ENCODE peak calls at places on chromosomes 2 and 18, in eight cellular contexts. One of them, this sample, is unnamed.

GRCh38 chr2:161136696-161137324 is 23.4 kb upstream of the TANK start:
- DNase-seq in NCI-H2029: no peak
- DNase-seq in CD8-positive, alpha-beta T cell: no peak
- DNase-seq in SK-N-SH: no peak
- DNase-seq in adipocyte: no peak
- DNase-seq in hepatocyte: no peak
- DNase-seq in HEK293T: no peak
- DNase-seq in Daoy: peak; percentile 62
- DNase-seq in this sample: peak; percentile 24

GRCh38 chr2:43082111-43082877 is 144.1 kb downstream of the ZFP36L2 start:
- DNase-seq in NCI-H2029: no peak
- DNase-seq in CD8-positive, alpha-beta T cell: no peak
- DNase-seq in SK-N-SH: peak; percentile 96
- DNase-seq in adipocyte: peak; percentile 87
- DNase-seq in hepatocyte: peak; percentile 66
- DNase-seq in HEK293T: no peak
- DNase-seq in Daoy: peak; percentile 78
- DNase-seq in this sample: no peak

GRCh38 chr2:174334781-174335604 is at the start of gene SP9:
- DNase-seq in NCI-H2029: no peak
- DNase-seq in CD8-positive, alpha-beta T cell: no peak
- DNase-seq in SK-N-SH: peak; percentile 91
- DNase-seq in adipocyte: peak; percentile 25
- DNase-seq in hepatocyte: peak; percentile 64
- DNase-seq in HEK293T: peak; percentile 86
- DNase-seq in Daoy: peak; percentile 83
- DNase-seq in this sample: peak; percentile 53

GRCh38 chr2:11079131-11079824 is 76.0 kb upstream of the SLC66A3 start:
- DNase-seq in NCI-H2029: no peak
- DNase-seq in CD8-positive, alpha-beta T cell: no peak
- DNase-seq in SK-N-SH: no peak
- DNase-seq in adipocyte: no peak
- DNase-seq in hepatocyte: no peak
- DNase-seq in HEK293T: no peak
- DNase-seq in Daoy: no peak
- DNase-seq in this sample: no peak

GRCh38 chr18:47436871-47437270 is 185.4 kb upstream of the SKOR2 start:
- DNase-seq in NCI-H2029: no peak
- DNase-seq in CD8-positive, alpha-beta T cell: no peak
- DNase-seq in SK-N-SH: no peak
- DNase-seq in adipocyte: no peak
- DNase-seq in hepatocyte: no peak
- DNase-seq in HEK293T: no peak
- DNase-seq in Daoy: no peak
- DNase-seq in this sample: no peak

GRCh38 chr2:69623236-69623635 is 20.3 kb downstream of the AAK1 start:
- DNase-seq in NCI-H2029: no peak
- DNase-seq in CD8-positive, alpha-beta T cell: no peak
- DNase-seq in SK-N-SH: no peak
- DNase-seq in adipocyte: no peak
- DNase-seq in hepatocyte: no peak
- DNase-seq in HEK293T: no peak
- DNase-seq in Daoy: no peak
- DNase-seq in this sample: no peak

GRCh38 chr2:228866044-228866443 is 405.0 kb downstream of the PID1 start:
- DNase-seq in NCI-H2029: no peak
- DNase-seq in CD8-positive, alpha-beta T cell: no peak
- DNase-seq in SK-N-SH: no peak
- DNase-seq in adipocyte: no peak
- DNase-seq in hepatocyte: no peak
- DNase-seq in HEK293T: no peak
- DNase-seq in Daoy: no peak
- DNase-seq in this sample: no peak

GRCh38 chr18:8705280-8705940 is at the start of gene MTCL1:
- DNase-seq in NCI-H2029: no peak
- DNase-seq in CD8-positive, alpha-beta T cell: no peak
- DNase-seq in SK-N-SH: peak; percentile 89
- DNase-seq in adipocyte: peak; percentile 79
- DNase-seq in hepatocyte: no peak
- DNase-seq in HEK293T: peak; percentile 25
- DNase-seq in Daoy: peak; percentile 58
- DNase-seq in this sample: peak; percentile 82

GRCh38 chr2:214774108-214774507 is 35.4 kb downstream of the BARD1 start:
- DNase-seq in NCI-H2029: no peak
- DNase-seq in CD8-positive, alpha-beta T cell: no peak
- DNase-seq in SK-N-SH: no peak
- DNase-seq in adipocyte: no peak
- DNase-seq in hepatocyte: no peak
- DNase-seq in HEK293T: no peak
- DNase-seq in Daoy: no peak
- DNase-seq in this sample: no peak

GRCh38 chr18:49839012-49839411 is 25.7 kb upstream of the ACAA2 start:
- DNase-seq in NCI-H2029: no peak
- DNase-seq in CD8-positive, alpha-beta T cell: no peak
- DNase-seq in SK-N-SH: no peak
- DNase-seq in adipocyte: no peak
- DNase-seq in hepatocyte: no peak
- DNase-seq in HEK293T: no peak
- DNase-seq in Daoy: no peak
- DNase-seq in this sample: no peak

GRCh38 chr2:201149064-201149820 is 33.3 kb downstream of the CFLAR start:
- DNase-seq in NCI-H2029: no peak
- DNase-seq in CD8-positive, alpha-beta T cell: no peak
- DNase-seq in SK-N-SH: no peak
- DNase-seq in adipocyte: peak; percentile 78
- DNase-seq in hepatocyte: peak; percentile 72
- DNase-seq in HEK293T: no peak
- DNase-seq in Daoy: peak; percentile 75
- DNase-seq in this sample: no peak

GRCh38 chr2:38499921-38500634 is 102.7 kb downstream of the HNRNPLL start:
- DNase-seq in NCI-H2029: no peak
- DNase-seq in CD8-positive, alpha-beta T cell: no peak
- DNase-seq in SK-N-SH: no peak
- DNase-seq in adipocyte: peak; percentile 52
- DNase-seq in hepatocyte: no peak
- DNase-seq in HEK293T: no peak
- DNase-seq in Daoy: no peak
- DNase-seq in this sample: no peak

GRCh38 chr2:122736279-122736678 is 980.8 kb downstream of the TSN start:
- DNase-seq in NCI-H2029: peak; percentile 83
- DNase-seq in CD8-positive, alpha-beta T cell: no peak
- DNase-seq in SK-N-SH: no peak
- DNase-seq in adipocyte: no peak
- DNase-seq in hepatocyte: no peak
- DNase-seq in HEK293T: no peak
- DNase-seq in Daoy: peak; percentile 6
- DNase-seq in this sample: no peak

GRCh38 chr2:181742908-181743722 is 62.8 kb upstream of the NEUROD1 start:
- DNase-seq in NCI-H2029: peak; percentile 11
- DNase-seq in CD8-positive, alpha-beta T cell: no peak
- DNase-seq in SK-N-SH: peak; percentile 35
- DNase-seq in adipocyte: peak; percentile 83
- DNase-seq in hepatocyte: peak; percentile 62
- DNase-seq in HEK293T: peak; percentile 39
- DNase-seq in Daoy: peak; percentile 46
- DNase-seq in this sample: peak; percentile 57

GRCh38 chr2:9807056-9807455 is 36.2 kb upstream of the TAF1B start:
- DNase-seq in NCI-H2029: no peak
- DNase-seq in CD8-positive, alpha-beta T cell: no peak
- DNase-seq in SK-N-SH: peak; percentile 23
- DNase-seq in adipocyte: no peak
- DNase-seq in hepatocyte: no peak
- DNase-seq in HEK293T: no peak
- DNase-seq in Daoy: no peak
- DNase-seq in this sample: no peak

GRCh38 chr2:11129598-11130449 is 25.4 kb upstream of the SLC66A3 start:
- DNase-seq in NCI-H2029: peak; percentile 58
- DNase-seq in CD8-positive, alpha-beta T cell: peak; percentile 53
- DNase-seq in SK-N-SH: peak; percentile 96
- DNase-seq in adipocyte: no peak
- DNase-seq in hepatocyte: peak; percentile 92
- DNase-seq in HEK293T: peak; percentile 82
- DNase-seq in Daoy: peak; percentile 38
- DNase-seq in this sample: peak; percentile 24

GRCh38 chr2:127508621-127509034 is 17.7 kb downstream of the IWS1 start:
- DNase-seq in NCI-H2029: peak; percentile 69
- DNase-seq in CD8-positive, alpha-beta T cell: no peak
- DNase-seq in SK-N-SH: peak; percentile 66
- DNase-seq in adipocyte: peak; percentile 99
- DNase-seq in hepatocyte: peak; percentile 75
- DNase-seq in HEK293T: peak; percentile 69
- DNase-seq in Daoy: peak; percentile 96
- DNase-seq in this sample: peak; percentile 54

GRCh38 chr2:72415256-72415655 is 267.6 kb upstream of the CYP26B1 start:
- DNase-seq in NCI-H2029: no peak
- DNase-seq in CD8-positive, alpha-beta T cell: no peak
- DNase-seq in SK-N-SH: peak; percentile 10
- DNase-seq in adipocyte: peak; percentile 66
- DNase-seq in hepatocyte: no peak
- DNase-seq in HEK293T: no peak
- DNase-seq in Daoy: peak; percentile 3
- DNase-seq in this sample: no peak

GRCh38 chr2:70553584-70554337 is at the start of gene TGFA:
- DNase-seq in NCI-H2029: peak; percentile 56
- DNase-seq in CD8-positive, alpha-beta T cell: peak; percentile 28
- DNase-seq in SK-N-SH: peak; percentile 88
- DNase-seq in adipocyte: peak; percentile 58
- DNase-seq in hepatocyte: peak; percentile 88
- DNase-seq in HEK293T: peak; percentile 83
- DNase-seq in Daoy: peak; percentile 91
- DNase-seq in this sample: peak; percentile 43

GRCh38 chr18:55573386-55573785 is 14.6 kb downstream of the TCF4 start:
- DNase-seq in NCI-H2029: no peak
- DNase-seq in CD8-positive, alpha-beta T cell: no peak
- DNase-seq in SK-N-SH: no peak
- DNase-seq in adipocyte: no peak
- DNase-seq in hepatocyte: no peak
- DNase-seq in HEK293T: no peak
- DNase-seq in Daoy: no peak
- DNase-seq in this sample: no peak

GRCh38 chr2:212646698-212647097 is 108.1 kb upstream of the ERBB4 start:
- DNase-seq in NCI-H2029: no peak
- DNase-seq in CD8-positive, alpha-beta T cell: no peak
- DNase-seq in SK-N-SH: no peak
- DNase-seq in adipocyte: peak; percentile 67
- DNase-seq in hepatocyte: no peak
- DNase-seq in HEK293T: no peak
- DNase-seq in Daoy: peak; percentile 71
- DNase-seq in this sample: no peak

GRCh38 chr2:29164101-29164846 is 49.1 kb downstream of the CLIP4 start:
- DNase-seq in NCI-H2029: no peak
- DNase-seq in CD8-positive, alpha-beta T cell: no peak
- DNase-seq in SK-N-SH: peak; percentile 31
- DNase-seq in adipocyte: no peak
- DNase-seq in hepatocyte: no peak
- DNase-seq in HEK293T: no peak
- DNase-seq in Daoy: no peak
- DNase-seq in this sample: no peak

GRCh38 chr2:19086351-19086750 is 272.1 kb downstream of the OSR1 start:
- DNase-seq in NCI-H2029: no peak
- DNase-seq in CD8-positive, alpha-beta T cell: no peak
- DNase-seq in SK-N-SH: no peak
- DNase-seq in adipocyte: no peak
- DNase-seq in hepatocyte: no peak
- DNase-seq in HEK293T: no peak
- DNase-seq in Daoy: no peak
- DNase-seq in this sample: no peak

GRCh38 chr2:2550856-2551255 is 219.8 kb upstream of the MYT1L start:
- DNase-seq in NCI-H2029: no peak
- DNase-seq in CD8-positive, alpha-beta T cell: no peak
- DNase-seq in SK-N-SH: no peak
- DNase-seq in adipocyte: no peak
- DNase-seq in hepatocyte: no peak
- DNase-seq in HEK293T: no peak
- DNase-seq in Daoy: no peak
- DNase-seq in this sample: no peak

GRCh38 chr18:37420315-37420880 is 145.2 kb downstream of the CELF4 start:
- DNase-seq in NCI-H2029: no peak
- DNase-seq in CD8-positive, alpha-beta T cell: no peak
- DNase-seq in SK-N-SH: no peak
- DNase-seq in adipocyte: no peak
- DNase-seq in hepatocyte: no peak
- DNase-seq in HEK293T: no peak
- DNase-seq in Daoy: no peak
- DNase-seq in this sample: no peak

GRCh38 chr2:11532434-11533055 is 1.3 kb upstream of the GREB1 start:
- DNase-seq in NCI-H2029: no peak
- DNase-seq in CD8-positive, alpha-beta T cell: no peak
- DNase-seq in SK-N-SH: no peak
- DNase-seq in adipocyte: peak; percentile 36
- DNase-seq in hepatocyte: no peak
- DNase-seq in HEK293T: no peak
- DNase-seq in Daoy: peak; percentile 53
- DNase-seq in this sample: no peak

GRCh38 chr2:188326669-188327301 is 35.1 kb downstream of the GULP1 start:
- DNase-seq in NCI-H2029: no peak
- DNase-seq in CD8-positive, alpha-beta T cell: no peak
- DNase-seq in SK-N-SH: peak; percentile 30
- DNase-seq in adipocyte: peak; percentile 88
- DNase-seq in hepatocyte: peak; percentile 73
- DNase-seq in HEK293T: no peak
- DNase-seq in Daoy: no peak
- DNase-seq in this sample: peak; percentile 59

GRCh38 chr18:39840406-39840805 is 2114.6 kb upstream of the PIK3C3 start:
- DNase-seq in NCI-H2029: no peak
- DNase-seq in CD8-positive, alpha-beta T cell: no peak
- DNase-seq in SK-N-SH: no peak
- DNase-seq in adipocyte: peak; percentile 14
- DNase-seq in hepatocyte: no peak
- DNase-seq in HEK293T: no peak
- DNase-seq in Daoy: no peak
- DNase-seq in this sample: no peak

GRCh38 chr2:172380436-172381274 is 46.7 kb upstream of the ITGA6 start:
- DNase-seq in NCI-H2029: no peak
- DNase-seq in CD8-positive, alpha-beta T cell: no peak
- DNase-seq in SK-N-SH: no peak
- DNase-seq in adipocyte: no peak
- DNase-seq in hepatocyte: no peak
- DNase-seq in HEK293T: no peak
- DNase-seq in Daoy: no peak
- DNase-seq in this sample: no peak

This sample was measured in erythroblast.